ENCODE peak calls at places on chromosomes 3 and 15, in ten cellular contexts. Q, W, R, Y, I, T, K, D, M and O are unnamed samples.

GRCh38 chr15:60745469-60745971 is 266.6 kb upstream of the ICE2 start:
- DNase-seq in Q (no peak), W (peak), R (no peak), Y (no peak), I (peak), T (no peak), K (peak), D (no peak), M (peak), O (no peak)

GRCh38 chr15:60379466-60380274 is 18.1 kb downstream of the ANXA2 start:
- DNase-seq in Q (peak), W (peak), R (no peak), Y (no peak), I (no peak), T (no peak), K (no peak), D (peak), M (no peak), O (peak)

GRCh38 chr3:132652640-132653270 is 6.9 kb downstream of the ACAD11 start:
- DNase-seq in Q (no peak), W (peak), R (no peak), Y (no peak), I (no peak), T (no peak), K (no peak), D (no peak), M (no peak), O (no peak)

GRCh38 chr3:194082596-194083220 is 53.2 kb upstream of the HES1 start:
- DNase-seq in Q (no peak), W (no peak), R (no peak), Y (peak), I (peak), T (no peak), K (no peak), D (no peak), M (peak), O (no peak)

GRCh38 chr3:48934333-48934991 is 15.8 kb downstream of the ARIH2 start:
- DNase-seq in Q (no peak), W (no peak), R (no peak), Y (no peak), I (no peak), T (no peak), K (no peak), D (no peak), M (no peak), O (no peak)

GRCh38 chr15:101137312-101137940 is 114.4 kb downstream of the CHSY1 start:
- DNase-seq in Q (no peak), W (no peak), R (peak), Y (no peak), I (no peak), T (peak), K (no peak), D (peak), M (no peak), O (no peak)

GRCh38 chr15:33100314-33100713 is 94.2 kb downstream of the FMN1 start:
- DNase-seq in Q (no peak), W (no peak), R (no peak), Y (no peak), I (no peak), T (no peak), K (no peak), D (peak), M (no peak), O (no peak)

GRCh38 chr3:38925351-38925750 is 109.3 kb upstream of the SCN10A start:
- DNase-seq in Q (no peak), W (no peak), R (no peak), Y (no peak), I (no peak), T (no peak), K (no peak), D (no peak), M (no peak), O (no peak)

GRCh38 chr3:17810759-17811158 is 68.3 kb upstream of the TBC1D5 start:
- DNase-seq in Q (no peak), W (no peak), R (no peak), Y (no peak), I (no peak), T (no peak), K (no peak), D (no peak), M (no peak), O (peak)

GRCh38 chr3:14358426-14359211 is 43.8 kb upstream of the SLC6A6 start:
- DNase-seq in Q (peak), W (peak), R (no peak), Y (no peak), I (peak), T (peak), K (peak), D (no peak), M (peak), O (no peak)

GRCh38 chr3:179973931-179974361 is 62.8 kb downstream of the PEX5L start:
- DNase-seq in Q (peak), W (no peak), R (no peak), Y (no peak), I (no peak), T (no peak), K (no peak), D (peak), M (no peak), O (no peak)

GRCh38 chr3:114120211-114120610 is 58.6 kb downstream of the DRD3 start:
- DNase-seq in Q (no peak), W (no peak), R (no peak), Y (no peak), I (no peak), T (no peak), K (no peak), D (no peak), M (no peak), O (no peak)

GRCh38 chr3:72296477-72297111 is 511.6 kb upstream of the PROK2 start:
- DNase-seq in Q (no peak), W (no peak), R (no peak), Y (no peak), I (no peak), T (no peak), K (no peak), D (no peak), M (no peak), O (no peak)

GRCh38 chr15:73630796-73631471 is 2.3 kb downstream of the NPTN start:
- DNase-seq in Q (peak), W (no peak), R (no peak), Y (no peak), I (no peak), T (no peak), K (no peak), D (no peak), M (no peak), O (no peak)

GRCh38 chr3:62968128-62968527 is 92.9 kb upstream of the CADPS start:
- DNase-seq in Q (no peak), W (no peak), R (no peak), Y (no peak), I (no peak), T (no peak), K (no peak), D (no peak), M (no peak), O (no peak)

GRCh38 chr3:16234281-16234680 is 30.5 kb downstream of the DPH3 start:
- DNase-seq in Q (no peak), W (no peak), R (no peak), Y (no peak), I (no peak), T (no peak), K (no peak), D (no peak), M (no peak), O (no peak)

GRCh38 chr3:143327388-143327787 is 207.8 kb downstream of the CHST2 start:
- DNase-seq in Q (no peak), W (peak), R (no peak), Y (no peak), I (no peak), T (no peak), K (no peak), D (peak), M (no peak), O (no peak)

GRCh38 chr15:84598250-84598649 is 2.6 kb upstream of the ZSCAN2 start:
- DNase-seq in Q (no peak), W (no peak), R (no peak), Y (no peak), I (no peak), T (no peak), K (no peak), D (peak), M (no peak), O (peak)

GRCh38 chr15:48929611-48930170 is 34.0 kb downstream of the SHC4 start:
- DNase-seq in Q (no peak), W (no peak), R (no peak), Y (no peak), I (no peak), T (no peak), K (no peak), D (no peak), M (no peak), O (peak)

GRCh38 chr3:5187920-5188418 is 462 bp downstream of the EDEM1 start:
- DNase-seq in Q (peak), W (peak), R (peak), Y (peak), I (peak), T (peak), K (peak), D (peak), M (peak), O (peak)

GRCh38 chr3:144185291-144185690 is 213.7 kb downstream of the DIPK2A start:
- DNase-seq in Q (no peak), W (peak), R (no peak), Y (no peak), I (no peak), T (no peak), K (no peak), D (no peak), M (no peak), O (no peak)

GRCh38 chr3:194884649-194885315 is 199.1 kb downstream of the FAM43A start:
- DNase-seq in Q (no peak), W (no peak), R (no peak), Y (no peak), I (no peak), T (no peak), K (no peak), D (peak), M (peak), O (no peak)

GRCh38 chr3:107117922-107118576 is 259.2 kb upstream of the CCDC54 start:
- DNase-seq in Q (peak), W (peak), R (no peak), Y (peak), I (no peak), T (no peak), K (peak), D (peak), M (peak), O (peak)

GRCh38 chr15:79447060-79447459 is 14.9 kb downstream of the MINAR1 start:
- DNase-seq in Q (no peak), W (no peak), R (no peak), Y (no peak), I (no peak), T (no peak), K (no peak), D (no peak), M (no peak), O (no peak)

GRCh38 chr15:68984589-68984988 is 29.9 kb upstream of the NOX5 start:
- DNase-seq in Q (no peak), W (no peak), R (no peak), Y (no peak), I (no peak), T (no peak), K (no peak), D (no peak), M (no peak), O (no peak)
- TF ChIP-seq CTCF in Q (no peak), W (no peak), R (no peak), Y (no peak), I (no peak), T (no peak), K (no peak), D (no peak), M (no peak), O (no peak)

GRCh38 chr3:181454451-181455027 is 257.2 kb upstream of the SOX2 start:
- DNase-seq in Q (no peak), W (no peak), R (no peak), Y (no peak), I (no peak), T (no peak), K (no peak), D (no peak), M (no peak), O (no peak)
- TF ChIP-seq CTCF in Q (no peak), W (no peak), R (no peak), Y (no peak), I (no peak), T (no peak), K (no peak), D (no peak), M (no peak), O (no peak)

DNA sequence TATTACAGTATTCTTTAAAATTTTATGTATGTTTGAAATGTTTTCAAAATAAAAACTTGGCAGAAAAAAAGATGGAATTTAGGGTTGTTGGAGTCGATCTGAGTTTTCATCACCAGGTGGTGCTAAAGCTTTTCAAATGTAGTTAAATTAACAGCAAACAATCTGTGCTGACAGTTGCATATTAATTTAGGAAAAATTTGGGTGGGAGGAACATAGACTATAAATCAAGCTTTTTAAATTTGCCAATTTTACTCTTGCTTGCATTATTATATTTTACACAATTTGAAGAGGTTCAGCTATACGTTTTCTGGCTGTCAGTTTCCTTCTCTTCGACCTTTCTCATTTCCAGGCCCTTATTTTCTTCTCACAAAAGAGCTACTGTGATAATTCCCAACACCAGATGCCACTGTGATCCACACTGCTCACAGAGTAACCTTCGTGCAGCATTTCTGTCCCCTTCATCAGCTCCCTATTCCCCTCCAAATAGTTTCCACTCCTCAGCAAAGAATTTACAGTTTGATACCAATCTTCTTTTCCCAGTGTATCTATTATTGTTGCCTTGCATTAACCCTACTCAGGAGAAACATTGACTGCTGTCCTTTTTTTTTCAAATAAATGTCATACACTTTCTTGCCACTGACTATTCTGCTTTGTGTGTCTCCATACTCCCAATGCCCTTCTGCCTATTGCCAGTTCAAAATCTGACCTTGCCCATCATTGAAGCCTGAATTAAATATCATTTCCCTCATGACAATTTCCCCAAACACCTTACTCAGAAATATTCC is 53.4 kb upstream of the EIF5A2 start:
- DNase-seq in Q (peak), W (peak), R (no peak), Y (peak), I (no peak), T (no peak), K (no peak), D (peak), M (no peak), O (peak)
- TF ChIP-seq CTCF in Q (peak), W (peak), R (no peak), Y (peak), I (peak), T (peak), K (peak), D (peak), M (peak), O (peak)

DNA sequence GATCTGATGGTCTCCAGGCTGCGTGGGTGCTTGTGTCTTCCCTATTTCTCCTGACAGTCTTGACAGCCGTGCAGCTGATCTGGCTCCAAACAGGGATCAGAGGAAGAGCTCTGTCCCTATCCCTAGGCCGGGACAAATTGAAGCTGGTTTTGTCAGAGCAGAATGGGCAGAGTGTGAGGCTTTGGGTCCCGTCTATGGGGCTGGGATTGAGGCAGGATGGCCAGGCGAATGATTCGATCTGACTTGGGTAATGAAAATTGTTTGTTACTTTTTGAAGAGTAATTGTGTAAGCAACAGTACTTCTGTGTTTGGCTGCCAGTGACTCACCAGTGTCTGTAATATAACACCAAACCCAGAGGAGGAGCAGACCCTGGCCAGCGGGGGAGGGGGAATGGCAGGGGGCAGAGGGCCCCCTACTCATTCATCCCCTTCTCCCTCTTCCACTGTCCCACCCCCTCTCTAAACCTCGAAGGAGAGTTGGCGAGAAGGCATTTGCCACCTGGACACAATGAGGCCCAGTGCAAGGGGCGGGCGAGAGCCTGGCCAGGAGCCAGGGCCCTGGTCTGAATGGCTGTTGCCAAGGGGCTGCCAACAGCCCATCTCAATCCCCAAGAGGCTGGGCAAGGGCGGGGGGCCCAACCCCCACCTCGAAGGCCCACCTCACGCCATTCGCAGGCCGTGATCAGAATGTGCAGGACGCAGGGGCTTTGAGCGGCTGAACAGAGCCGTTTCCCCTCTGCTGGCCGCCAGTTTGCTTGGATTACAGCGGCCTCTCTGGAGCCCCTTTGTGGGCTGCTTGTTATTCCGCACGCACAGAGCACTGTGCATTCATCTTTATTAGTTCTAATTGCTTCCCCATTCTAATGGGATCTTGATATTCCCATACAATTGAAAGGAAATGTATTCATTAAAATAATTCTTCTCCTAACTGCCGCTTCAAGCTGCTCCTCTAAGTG is 5.1 kb upstream of the MAGEF1 start:
- DNase-seq in Q (peak), W (peak), R (no peak), Y (no peak), I (no peak), T (no peak), K (peak), D (peak), M (no peak), O (peak)
- TF ChIP-seq CTCF in Q (peak), W (peak), R (no peak), Y (no peak), I (no peak), T (no peak), K (no peak), D (no peak), M (no peak), O (no peak)

GRCh38 chr3:125212509-125213372 is at the start of gene SLC12A8:
- DNase-seq in Q (peak), W (no peak), R (no peak), Y (no peak), I (no peak), T (no peak), K (no peak), D (no peak), M (no peak), O (no peak)
- TF ChIP-seq CTCF in Q (no peak), W (no peak), R (no peak), Y (no peak), I (no peak), T (no peak), K (no peak), D (no peak), M (no peak), O (no peak)